ENCODE peak calls at places on chromosomes 5 and 9, in nine cellular contexts. R is RPMI8226; W is colonic mucosa; P is NAMALWA; X is right atrium auricular region; D is activated CD8-positive, alpha-beta T cell treated with anti-CD3 and anti-CD28 coated beads for 36 hours; S is activated T-helper 1 cell treated with Interleukin-2 at 50 U/mL for 16 hours; U is NB4; J is heart right ventricle. N is an unnamed sample.

GRCh38 chr5:152546493-152546892 is 141.4 kb upstream of the NMUR2 start:
- DNase-seq in R (no peak), W (no peak), P (no peak), X (no peak), D (no peak), S (no peak), U (no peak), J (no peak), N (no peak)

GRCh38 chr5:82793808-82794419 is 283.3 kb downstream of the TMEM167A start:
- DNase-seq in R (peak), W (peak), P (peak), X (no peak), D (peak), S (no peak), U (peak), J (no peak), N (peak)

GRCh38 chr9:106077731-106078130 is 383.4 kb downstream of the TMEM38B start:
- DNase-seq in R (no peak), W (no peak), P (no peak), X (no peak), D (no peak), S (no peak), U (no peak), J (no peak), N (no peak)

GRCh38 chr9:26800322-26800721 is 92.3 kb downstream of the CAAP1 start:
- DNase-seq in R (no peak), W (no peak), P (no peak), X (no peak), D (no peak), S (no peak), U (no peak), J (no peak), N (no peak)

GRCh38 chr5:96781031-96781733 is 26.6 kb downstream of the ERAP1 start:
- DNase-seq in R (no peak), W (no peak), P (no peak), X (no peak), D (no peak), S (no peak), U (no peak), J (no peak), N (no peak)

GRCh38 chr5:22651355-22651754 is 201.8 kb downstream of the CDH12 start:
- DNase-seq in R (no peak), W (no peak), P (no peak), X (no peak), D (no peak), S (no peak), U (no peak), J (no peak), N (no peak)

GRCh38 chr5:162160401-162160800 is 92.8 kb downstream of the GABRG2 start:
- DNase-seq in R (no peak), W (no peak), P (no peak), X (no peak), D (no peak), S (no peak), U (no peak), J (no peak), N (no peak)

GRCh38 chr5:164518741-164519080 is 1013.3 kb downstream of the MAT2B start:
- DNase-seq in R (no peak), W (no peak), P (no peak), X (no peak), D (no peak), S (no peak), U (no peak), J (no peak), N (no peak)

GRCh38 chr5:1800470-1801060 is 642 bp upstream of the NDUFS6 start:
- DNase-seq in R (peak), W (peak), P (no peak), X (no peak), D (no peak), S (no peak), U (peak), J (no peak), N (no peak)

GRCh38 chr5:174688441-174689354 is 35.7 kb upstream of the MSX2 start:
- DNase-seq in R (no peak), W (no peak), P (no peak), X (no peak), D (no peak), S (no peak), U (no peak), J (no peak), N (peak)

N was measured in iPS-NIHi11.